ENCODE peak calls at places on chromosomes 7 and 10, in eight cellular contexts. R, E, U, N, B, I, O and Q are unnamed samples.
A peak's percentile ranks its signal among the peaks of the same experiment; 100 is the strongest.

GRCh38 chr7:155369-156000 is 36.9 kb upstream of the FAM20C start:
- DNase-seq in O (peak; percentile 26), R (no peak), I (no peak), U (no peak), N (no peak), B (no peak), E (peak; percentile 44), Q (no peak)

GRCh38 chr7:183907-184767 is 8.2 kb upstream of the FAM20C start:
- DNase-seq in I (no peak), E (no peak), U (no peak), O (no peak), N (no peak), B (no peak), R (no peak), Q (no peak)

GRCh38 chr10:77188000-77188395 is 449.6 kb downstream of the KCNMA1 start:
- DNase-seq in N (no peak), I (no peak), B (no peak), O (no peak), U (no peak), R (no peak), E (no peak), Q (no peak)

GRCh38 chr7:107505997-107506682 is 36.3 kb downstream of the GPR22 start:
- DNase-seq in E (no peak), N (no peak), O (peak; percentile 87), I (no peak), B (no peak), R (no peak), U (peak; percentile 56), Q (peak; percentile 16)

GRCh38 chr7:2920956-2921708 is 77.0 kb upstream of the GNA12 start:
- DNase-seq in U (no peak), R (no peak), E (no peak), B (no peak), I (no peak), N (no peak), O (peak; percentile 52), Q (no peak)

GRCh38 chr7:13682626-13683025 is 306.8 kb downstream of the ETV1 start:
- DNase-seq in E (no peak), O (no peak), N (no peak), U (no peak), B (no peak), R (no peak), I (no peak), Q (no peak)

GRCh38 chr10:130416334-130416950 is 280.3 kb downstream of the GLRX3 start:
- DNase-seq in N (no peak), U (no peak), R (no peak), B (no peak), O (no peak), E (no peak), I (no peak), Q (no peak)

GRCh38 chr7:104980440-104980839 is 33.6 kb upstream of the KMT2E start:
- DNase-seq in R (no peak), U (no peak), O (peak; percentile 31), E (peak; percentile 67), I (no peak), B (peak; percentile 55), N (no peak), Q (peak; percentile 67)

GRCh38 chr7:65938336-65938895 is 43.6 kb downstream of the GUSB start:
- DNase-seq in B (peak; percentile 35), E (peak; percentile 32), I (no peak), N (no peak), U (no peak), R (no peak), O (no peak), Q (peak; percentile 43)

GRCh38 chr10:110843796-110844616 is 27.7 kb upstream of the PDCD4 start:
- DNase-seq in O (no peak), I (no peak), R (no peak), N (no peak), U (peak; percentile 88), E (no peak), B (no peak), Q (no peak)

GRCh38 chr10:73586583-73586984 is 4.6 kb downstream of the USP54 start:
- DNase-seq in N (no peak), R (no peak), U (peak; percentile 93), I (peak; percentile 93), E (peak; percentile 82), O (peak; percentile 100), B (peak; percentile 89), Q (peak; percentile 91)

GRCh38 chr10:79223346-79224048 is 123.8 kb upstream of the PPIF start:
- DNase-seq in B (peak; percentile 80), U (no peak), R (no peak), N (no peak), O (no peak), I (peak; percentile 88), E (no peak), Q (peak; percentile 82)

GRCh38 chr10:95475003-95475383 is 86.2 kb downstream of the SORBS1 start:
- DNase-seq in O (no peak), E (no peak), B (no peak), I (no peak), R (no peak), N (no peak), U (no peak), Q (no peak)

GRCh38 chr7:143369678-143370651 is 7.5 kb upstream of the FAM131B start:
- DNase-seq in I (no peak), N (no peak), R (no peak), U (no peak), E (no peak), B (no peak), O (no peak), Q (no peak)

GRCh38 chr7:82715344-82715743 is 271.8 kb upstream of the CACNA2D1 start:
- DNase-seq in N (no peak), U (no peak), E (no peak), I (no peak), O (no peak), R (no peak), B (no peak), Q (no peak)

GRCh38 chr10:50627443-50627842 is 3.7 kb upstream of the SGMS1 start:
- DNase-seq in O (no peak), E (no peak), N (no peak), U (no peak), R (no peak), I (no peak), B (no peak), Q (no peak)

GRCh38 chr10:13950543-13950939 is 363.8 kb downstream of the PRPF18 start:
- DNase-seq in B (no peak), O (no peak), N (no peak), I (no peak), E (no peak), U (no peak), R (no peak), Q (no peak)

GRCh38 chr7:69599211-69599878 is 1.1 kb downstream of the AUTS2 start:
- DNase-seq in R (no peak), I (no peak), U (no peak), O (no peak), E (peak; percentile 41), B (peak; percentile 8), N (peak; percentile 41), Q (peak; percentile 9)
- TF ChIP-seq EZH2 in R (no peak), I (no peak), U (no peak), O (peak; percentile 76), E (no peak), B (no peak), N (no peak), Q (no peak)

GRCh38 chr7:19110026-19110777 is 7.2 kb downstream of the TWIST1 start:
- DNase-seq in I (no peak), N (no peak), U (no peak), E (peak; percentile 46), O (no peak), R (no peak), B (no peak), Q (no peak)
- TF ChIP-seq EZH2 in I (no peak), N (no peak), U (no peak), E (no peak), O (no peak), R (no peak), B (no peak), Q (no peak)

GRCh38 chr10:122859527-122859926 is 13.9 kb upstream of the CUZD1 start:
- DNase-seq in O (no peak), E (no peak), B (no peak), R (no peak), U (no peak), N (no peak), I (no peak), Q (no peak)

GRCh38 chr10:122863216-122863615 is 16.2 kb downstream of the FAM24B start:
- DNase-seq in O (no peak), U (no peak), I (no peak), N (no peak), E (no peak), B (no peak), R (no peak), Q (no peak)

GRCh38 chr10:122863796-122864592 is 15.4 kb downstream of the FAM24B start:
- DNase-seq in R (no peak), I (no peak), B (no peak), E (peak; percentile 31), U (no peak), N (no peak), O (no peak), Q (no peak)

GRCh38 chr10:122861724-122862161 is 16.1 kb upstream of the CUZD1 start:
- DNase-seq in R (no peak), E (peak; percentile 80), O (peak; percentile 62), N (no peak), U (no peak), B (peak; percentile 57), I (peak; percentile 78), Q (peak; percentile 68)

DNA sequence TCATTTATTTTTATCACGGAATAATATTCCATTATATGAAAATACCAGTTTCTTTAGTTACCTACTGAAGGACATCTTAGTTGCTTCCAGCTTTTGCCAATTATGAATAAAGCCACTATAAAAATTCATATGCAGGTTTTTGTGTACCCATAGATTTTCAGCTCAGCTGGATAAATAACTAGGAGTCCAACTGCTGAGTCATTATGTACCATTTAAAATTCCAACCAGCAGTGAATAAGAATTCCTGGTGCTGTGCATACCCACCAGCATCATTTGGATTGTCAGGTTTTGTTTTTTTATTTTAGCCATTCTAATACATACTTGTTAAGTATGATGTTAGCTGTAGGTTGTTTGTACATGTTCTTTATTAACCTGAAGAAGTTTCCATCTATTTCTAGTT is 14.5 kb downstream of the FAM24B start:
- DNase-seq in E (peak; percentile 73), B (peak; percentile 41), N (no peak), U (no peak), I (peak; percentile 49), O (peak; percentile 84), R (no peak), Q (peak; percentile 33)
- TF ChIP-seq EZH2 in E (no peak), B (no peak), N (no peak), U (no peak), I (no peak), O (no peak), R (no peak), Q (no peak)

DNA sequence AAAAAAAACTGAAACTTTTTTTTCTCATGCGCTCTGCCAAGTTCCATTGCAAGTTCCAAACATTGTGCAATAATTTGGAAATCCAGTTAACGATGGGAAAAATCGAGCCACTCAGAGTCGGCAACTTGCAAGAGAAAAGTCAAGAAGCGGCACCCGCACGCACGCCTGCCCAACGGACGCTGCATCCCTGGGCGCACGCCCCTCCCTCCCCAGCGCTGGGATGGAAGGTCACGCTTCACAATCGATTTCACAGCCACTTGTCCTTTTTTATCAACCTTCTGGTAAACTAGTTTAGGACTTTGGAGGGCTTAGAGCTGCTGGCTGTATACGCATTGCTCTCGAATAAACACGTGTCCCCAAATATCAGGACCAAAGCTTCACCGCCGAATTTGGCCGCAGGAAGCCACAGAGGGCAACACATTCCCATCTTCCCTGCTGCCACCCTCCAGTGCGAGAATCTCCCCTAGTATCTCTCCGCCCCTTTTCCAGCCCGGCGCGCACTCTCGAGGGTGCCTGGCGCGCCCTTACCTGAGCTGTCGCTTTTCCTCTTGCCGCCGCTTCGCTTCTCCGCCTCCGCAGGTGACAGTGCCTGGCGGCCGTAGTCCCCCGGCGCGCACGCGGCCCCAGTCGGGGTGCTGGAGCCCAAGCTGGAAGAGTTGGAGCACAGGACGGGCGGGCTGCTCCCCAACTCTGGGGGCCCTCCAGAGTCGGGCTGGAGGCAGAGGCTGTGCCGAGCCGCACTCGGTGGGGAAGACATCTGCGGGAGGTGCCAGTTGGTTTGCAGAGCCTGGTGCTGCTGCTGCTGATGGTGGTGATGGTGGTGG is 913 bp downstream of the MEOX2 start:
- DNase-seq in B (peak; percentile 7), U (no peak), R (no peak), E (peak; percentile 76), I (peak; percentile 54), O (no peak), N (no peak), Q (peak; percentile 11)
- TF ChIP-seq EZH2 in B (peak; percentile 78), U (no peak), R (no peak), E (no peak), I (no peak), O (no peak), N (no peak), Q (peak; percentile 59)